ENCODE peak calls at places on chromosomes 3 and 15, in eight cellular contexts. One of them, this sample, is unnamed.

GRCh38 chr3:69649120-69649519 is 90.1 kb upstream of the MITF start:
- DNase-seq in right lobe of liver: no peak
- DNase-seq in T-cell: no peak
- DNase-seq in fibroblast of lung: peak
- DNase-seq in fibroblast of mammary gland: peak
- DNase-seq in GM03348: no peak
- DNase-seq in psoas muscle: no peak
- DNase-seq in hypothalamus: no peak
- DNase-seq in this sample: no peak

GRCh38 chr3:115831864-115832263 is 208.6 kb downstream of the GAP43 start:
- DNase-seq in psoas muscle: no peak
- DNase-seq in fibroblast of lung: no peak
- DNase-seq in hypothalamus: no peak
- DNase-seq in right lobe of liver: no peak
- DNase-seq in GM03348: no peak
- DNase-seq in fibroblast of mammary gland: no peak
- DNase-seq in T-cell: no peak
- DNase-seq in this sample: no peak

GRCh38 chr3:45026038-45026437 is at the start of gene CLEC3B:
- DNase-seq in fibroblast of lung: peak
- DNase-seq in hypothalamus: no peak
- DNase-seq in right lobe of liver: no peak
- DNase-seq in GM03348: peak
- DNase-seq in psoas muscle: peak
- DNase-seq in fibroblast of mammary gland: peak
- DNase-seq in T-cell: no peak
- DNase-seq in this sample: no peak

GRCh38 chr15:64622410-64623260 is 152.8 kb downstream of the RBPMS2 start:
- DNase-seq in right lobe of liver: no peak
- DNase-seq in hypothalamus: no peak
- DNase-seq in fibroblast of lung: no peak
- DNase-seq in T-cell: peak
- DNase-seq in fibroblast of mammary gland: no peak
- DNase-seq in GM03348: no peak
- DNase-seq in psoas muscle: no peak
- DNase-seq in this sample: peak

GRCh38 chr3:144893980-144894379 is 922.4 kb downstream of the DIPK2A start:
- DNase-seq in psoas muscle: no peak
- DNase-seq in fibroblast of mammary gland: no peak
- DNase-seq in T-cell: no peak
- DNase-seq in hypothalamus: no peak
- DNase-seq in right lobe of liver: no peak
- DNase-seq in fibroblast of lung: no peak
- DNase-seq in GM03348: no peak
- DNase-seq in this sample: no peak

GRCh38 chr3:32340039-32340438 is 51.6 kb upstream of the CMTM7 start:
- DNase-seq in right lobe of liver: no peak
- DNase-seq in psoas muscle: no peak
- DNase-seq in hypothalamus: no peak
- DNase-seq in GM03348: peak
- DNase-seq in fibroblast of mammary gland: peak
- DNase-seq in T-cell: peak
- DNase-seq in fibroblast of lung: peak
- DNase-seq in this sample: peak

GRCh38 chr3:177071496-177072156 is 125.7 kb downstream of the TBL1XR1 start:
- DNase-seq in psoas muscle: no peak
- DNase-seq in fibroblast of lung: no peak
- DNase-seq in hypothalamus: no peak
- DNase-seq in right lobe of liver: no peak
- DNase-seq in T-cell: no peak
- DNase-seq in fibroblast of mammary gland: no peak
- DNase-seq in GM03348: no peak
- DNase-seq in this sample: no peak

GRCh38 chr3:187286467-187287059 is 5.0 kb downstream of the MASP1 start:
- DNase-seq in fibroblast of mammary gland: peak
- DNase-seq in fibroblast of lung: peak
- DNase-seq in hypothalamus: no peak
- DNase-seq in T-cell: no peak
- DNase-seq in GM03348: peak
- DNase-seq in psoas muscle: no peak
- DNase-seq in right lobe of liver: peak
- DNase-seq in this sample: no peak

GRCh38 chr15:70512772-70513362 is 250.5 kb downstream of the UACA start:
- DNase-seq in right lobe of liver: no peak
- DNase-seq in fibroblast of mammary gland: peak
- DNase-seq in GM03348: peak
- DNase-seq in psoas muscle: no peak
- DNase-seq in T-cell: peak
- DNase-seq in fibroblast of lung: peak
- DNase-seq in hypothalamus: no peak
- DNase-seq in this sample: peak